ENCODE peak calls at places on chromosomes 1 and 21, in nine cellular contexts. C is dorsolateral prefrontal cortex, X is H1, H is astrocyte of the spinal cord, N is BJ, K is AG10803, L is endodermal cell, W is heart left ventricle, V is cardiac muscle cell. B is an unnamed sample.

GRCh38 chr1:164296172-164296571 is 262.8 kb upstream of the PBX1 start:
- DNase-seq in K (no peak), C (no peak), N (no peak), X (no peak), L (no peak), H (peak; percentile 12), W (no peak), V (peak; percentile 58), B (no peak)

GRCh38 chr21:37868896-37869295 is 47.4 kb downstream of the KCNJ6 start:
- DNase-seq in C (no peak), V (no peak), H (no peak), N (no peak), X (no peak), L (peak; percentile 13), W (no peak), K (peak; percentile 69), B (no peak)

GRCh38 chr1:37177230-37177864 is 143.0 kb upstream of the GRIK3 start:
- DNase-seq in W (no peak), N (no peak), H (no peak), C (peak; percentile 56), X (peak; percentile 79), V (peak; percentile 28), K (peak; percentile 5), L (peak; percentile 90), B (peak; percentile 8)

GRCh38 chr21:45448810-45449657 is 44.1 kb downstream of the COL18A1 start:
- DNase-seq in W (no peak), N (no peak), H (no peak), V (no peak), L (no peak), C (no peak), K (no peak), X (no peak), B (no peak)

GRCh38 chr21:39082656-39083376 is 100.4 kb downstream of the PSMG1 start:
- DNase-seq in K (no peak), X (no peak), L (peak; percentile 71), V (no peak), C (no peak), N (no peak), H (no peak), W (no peak), B (no peak)

GRCh38 chr1:231393668-231394067 is 28.4 kb downstream of the EGLN1 start:
- DNase-seq in K (no peak), N (no peak), C (no peak), L (no peak), X (no peak), H (no peak), W (no peak), V (peak; percentile 31), B (no peak)

GRCh38 chr1:19074902-19075721 is 118.6 kb upstream of the IFFO2 start:
- DNase-seq in L (no peak), V (no peak), H (no peak), K (no peak), C (no peak), N (no peak), W (no peak), X (no peak), B (no peak)

GRCh38 chr1:17725084-17725718 is 29.9 kb upstream of the ACTL8 start:
- DNase-seq in N (no peak), V (no peak), X (no peak), K (no peak), C (no peak), L (no peak), W (no peak), H (no peak), B (no peak)

GRCh38 chr21:22421416-22422190 is 1423.4 kb downstream of the NCAM2 start:
- DNase-seq in K (no peak), C (no peak), W (no peak), N (no peak), H (no peak), V (no peak), L (no peak), X (no peak), B (no peak)

GRCh38 chr1:30384286-30385245 is 338.8 kb downstream of the MATN1 start:
- DNase-seq in C (no peak), L (peak; percentile 27), H (no peak), V (no peak), W (no peak), K (peak; percentile 18), X (no peak), N (no peak), B (no peak)

GRCh38 chr21:37673801-37674575 is 242.3 kb downstream of the KCNJ6 start:
- DNase-seq in H (no peak), K (no peak), C (no peak), W (no peak), V (no peak), L (peak; percentile 66), N (no peak), X (no peak), B (no peak)

GRCh38 chr1:5514519-5515183 is 477.6 kb downstream of the NPHP4 start:
- DNase-seq in L (peak; percentile 92), V (peak; percentile 75), X (peak; percentile 94), K (peak; percentile 24), N (no peak), C (peak; percentile 85), W (peak; percentile 56), H (peak; percentile 5), B (peak; percentile 26)

GRCh38 chr1:194214735-194215134 is 1028.3 kb upstream of the B3GALT2 start:
- DNase-seq in X (no peak), K (no peak), C (no peak), L (no peak), V (no peak), H (no peak), W (no peak), N (no peak), B (no peak)

GRCh38 chr1:215566556-215567490 is at the start of gene KCTD3:
- DNase-seq in X (peak; percentile 80), W (peak; percentile 87), H (peak; percentile 65), N (peak; percentile 19), C (peak; percentile 85), L (peak; percentile 92), K (peak; percentile 78), V (peak; percentile 83), B (peak; percentile 76)

GRCh38 chr1:110262846-110263631 is 52.9 kb downstream of the KCNC4 start:
- DNase-seq in V (no peak), C (no peak), W (no peak), H (no peak), N (no peak), X (no peak), L (no peak), K (no peak), B (no peak)

GRCh38 chr1:4561213-4561612 is 93.2 kb upstream of the AJAP1 start:
- DNase-seq in L (peak; percentile 57), X (no peak), V (no peak), H (no peak), W (no peak), C (no peak), N (no peak), K (no peak), B (no peak)

GRCh38 chr1:168555521-168556046 is 11.8 kb upstream of the XCL2 start:
- DNase-seq in X (no peak), C (no peak), K (no peak), N (no peak), W (no peak), L (no peak), V (no peak), H (no peak), B (no peak)

GRCh38 chr21:33355355-33355754 is 30.6 kb downstream of the IFNAR1 start:
- DNase-seq in K (no peak), V (no peak), X (no peak), C (no peak), L (no peak), N (no peak), W (no peak), H (no peak), B (no peak)

GRCh38 chr1:94178896-94179295 is 57.9 kb upstream of the ABCA4 start:
- DNase-seq in L (no peak), N (no peak), W (no peak), C (no peak), H (no peak), K (no peak), X (no peak), V (no peak), B (no peak)

GRCh38 chr1:225449261-225449660 is 21.4 kb upstream of the LBR start:
- DNase-seq in L (peak; percentile 28), V (no peak), N (no peak), W (no peak), K (no peak), C (no peak), X (no peak), H (no peak), B (no peak)
- TF ChIP-seq CTCF in L (no peak), V (no peak), N (no peak), W (no peak), K (no peak), C (no peak), X (no peak), H (no peak), B (no peak)

GRCh38 chr1:217364220-217364619 is 266.7 kb downstream of the GPATCH2 start:
- DNase-seq in C (no peak), W (no peak), H (no peak), X (no peak), N (no peak), V (no peak), L (no peak), K (no peak), B (no peak)
- H3K4me3 ChIP-seq in C (no peak overlapping the region), W (no peak overlapping the region), H (no peak overlapping the region), X (no peak overlapping the region), N (no peak overlapping the region), V (no peak overlapping the region), L (no peak overlapping the region), K (no peak overlapping the region), B (no peak overlapping the region)

GRCh38 chr1:50929376-50929958 is 30.6 kb downstream of the FAF1 start:
- DNase-seq in W (no peak), C (no peak), L (no peak), V (peak; percentile 5), K (peak; percentile 56), X (no peak), H (peak; percentile 60), N (no peak), B (peak; percentile 68)
- TF ChIP-seq CTCF in W (peak; percentile 55), C (peak; percentile 71), L (peak; percentile 80), V (peak; percentile 54), K (peak; percentile 69), X (no peak), H (peak; percentile 54), N (peak; percentile 45), B (peak; percentile 52)

GRCh38 chr1:15526021-15526489 is 593 bp upstream of the DNAJC16 start:
- DNase-seq in C (no peak), V (peak; percentile 12), L (no peak), K (no peak), W (no peak), N (no peak), X (no peak), H (no peak), B (no peak)

GRCh38 chr1:15524283-15525042 is 448 bp upstream of the CASP9 start:
- DNase-seq in K (peak; percentile 98), N (peak; percentile 75), W (peak; percentile 100), H (peak; percentile 99), X (peak; percentile 100), V (peak; percentile 100), C (peak; percentile 98), L (peak; percentile 100), B (peak; percentile 100)

GRCh38 chr1:15526490-15527339 is at the start of gene DNAJC16:
- DNase-seq in L (peak; percentile 100), X (peak; percentile 96), N (peak; percentile 100), K (peak; percentile 100), W (peak; percentile 100), C (peak; percentile 99), H (peak; percentile 100), V (peak; percentile 100), B (peak; percentile 100)

GRCh38 chr1:15523922-15524282 is at the start of gene CASP9:
- DNase-seq in N (no peak), K (no peak), C (no peak), H (no peak), W (no peak), V (no peak), X (no peak), L (no peak), B (peak; percentile 49)

GRCh38 chr1:15525043-15525958 is 1.3 kb upstream of the CASP9 start:
- DNase-seq in W (no peak), L (peak; percentile 66), X (no peak), N (no peak), K (no peak), V (no peak), C (no peak), H (peak; percentile 18), B (no peak)
- H3K4me3 ChIP-seq in W (peak overlapping the region; percentile 78), L (peak overlapping the region; percentile 79), X (peak overlapping the region; percentile 90), N (peak overlapping the region; percentile 57), K (peak overlapping the region; percentile 83), V (peak overlapping the region; percentile 68), C (peak overlapping the region; percentile 89), H (peak overlapping the region; percentile 63), B (peak overlapping the region; percentile 92)

B was measured in fibroblast of pulmonary artery.